ENCODE peak calls at places on chromosomes 12 and 14, in ten cellular contexts. S is dorsolateral prefrontal cortex; I is SW 1271; Y is activated gamma-delta T cell treated with anti-CD3 and anti-CD28 coated beads, Interleukin-2, amount 50 U/mL, for 16 hours; H is G401; W is AG04449; U is NCI-H1105 treated with DMSO at 0.1 percent for 48 hours; X is posterior cingulate gyrus; R is left colon; D is CD8-positive, alpha-beta memory T cell. B is an unnamed sample.

GRCh38 chr14:93054006-93054405 is 61.7 kb downstream of the ITPK1 start:
- DNase-seq in S (no peak), I (no peak), Y (no peak), H (no peak), W (no peak), U (no peak), X (no peak), R (peak), D (no peak), B (no peak)

GRCh38 chr14:50067723-50068495 is 48.5 kb downstream of the VCPKMT start:
- DNase-seq in S (no peak), I (no peak), Y (no peak), H (no peak), W (peak), U (no peak), X (no peak), R (peak), D (no peak), B (no peak)

GRCh38 chr12:121964813-121965643 is 46.6 kb downstream of the CFAP251 start:
- DNase-seq in S (no peak), I (no peak), Y (no peak), H (no peak), W (peak), U (no peak), X (no peak), R (no peak), D (no peak), B (no peak)

GRCh38 chr14:70073924-70074566 is 114.7 kb downstream of the SLC8A3 start:
- DNase-seq in S (peak), I (peak), Y (no peak), H (peak), W (no peak), U (peak), X (peak), R (peak), D (no peak), B (peak)

GRCh38 chr12:65977384-65977783 is 153.1 kb downstream of the HMGA2 start:
- DNase-seq in S (no peak), I (no peak), Y (no peak), H (no peak), W (no peak), U (no peak), X (no peak), R (no peak), D (no peak), B (no peak)

GRCh38 chr12:22321018-22321605 is 13.4 kb downstream of the ST8SIA1 start:
- DNase-seq in S (no peak), I (no peak), Y (no peak), H (no peak), W (no peak), U (no peak), X (peak), R (no peak), D (no peak), B (no peak)

GRCh38 chr14:69873877-69874780 is 5.1 kb upstream of the SMOC1 start:
- DNase-seq in S (no peak), I (no peak), Y (no peak), H (no peak), W (peak), U (no peak), X (no peak), R (no peak), D (no peak), B (no peak)

GRCh38 chr12:117072736-117073475 is 26.3 kb downstream of the TESC start:
- DNase-seq in S (no peak), I (no peak), Y (no peak), H (no peak), W (no peak), U (no peak), X (peak), R (no peak), D (no peak), B (no peak)

GRCh38 chr12:75923964-75924666 is 107.5 kb downstream of the PHLDA1 start:
- DNase-seq in S (no peak), I (no peak), Y (no peak), H (no peak), W (no peak), U (no peak), X (no peak), R (no peak), D (no peak), B (no peak)

GRCh38 chr12:113766880-113767878 is 198.9 kb downstream of the RBM19 start:
- DNase-seq in S (no peak), I (peak), Y (no peak), H (peak), W (peak), U (no peak), X (no peak), R (no peak), D (no peak), B (no peak)

GRCh38 chr14:101495284-101495683 is 66.0 kb upstream of the DIO3 start:
- DNase-seq in S (no peak), I (no peak), Y (no peak), H (no peak), W (no peak), U (no peak), X (peak), R (no peak), D (no peak), B (no peak)

GRCh38 chr12:76554411-76555225 is 5.0 kb downstream of the OSBPL8 start:
- DNase-seq in S (no peak), I (no peak), Y (no peak), H (no peak), W (no peak), U (no peak), X (no peak), R (no peak), D (no peak), B (no peak)

GRCh38 chr12:89880695-89881350 is 172.2 kb upstream of the ATP2B1 start:
- DNase-seq in S (no peak), I (no peak), Y (peak), H (no peak), W (no peak), U (no peak), X (no peak), R (no peak), D (peak), B (no peak)

GRCh38 chr14:105891221-105891602 is 364.8 kb downstream of the TMEM121 start:
- DNase-seq in S (peak), I (no peak), Y (no peak), H (no peak), W (no peak), U (no peak), X (peak), R (no peak), D (no peak), B (no peak)

GRCh38 chr14:55645845-55646832 is 66.1 kb downstream of the KTN1 start:
- DNase-seq in S (no peak), I (no peak), Y (no peak), H (no peak), W (no peak), U (no peak), X (no peak), R (no peak), D (no peak), B (no peak)

GRCh38 chr14:86652512-86652911 is 1122.6 kb downstream of the FLRT2 start:
- DNase-seq in S (no peak), I (no peak), Y (no peak), H (no peak), W (no peak), U (no peak), X (no peak), R (no peak), D (no peak), B (no peak)

GRCh38 chr12:50224026-50224692 is 57.0 kb upstream of the CERS5 start:
- DNase-seq in S (no peak), I (peak), Y (peak), H (peak), W (no peak), U (peak), X (no peak), R (no peak), D (no peak), B (no peak)

GRCh38 chr12:115203661-115204060 is 519.7 kb upstream of the TBX3 start:
- DNase-seq in S (no peak), I (no peak), Y (no peak), H (no peak), W (no peak), U (no peak), X (no peak), R (no peak), D (no peak), B (no peak)

GRCh38 chr14:73059326-73059725 is 992 bp downstream of the RBM25 start:
- DNase-seq in S (no peak), I (peak), Y (no peak), H (peak), W (no peak), U (peak), X (no peak), R (no peak), D (no peak), B (no peak)

GRCh38 chr12:10364839-10365681 is 24.8 kb downstream of the KLRK1 start:
- DNase-seq in S (peak), I (peak), Y (no peak), H (peak), W (no peak), U (peak), X (peak), R (peak), D (peak), B (peak)

GRCh38 chr14:22230517-22230916 is 358.5 kb downstream of the DAD1 start:
- DNase-seq in S (no peak), I (no peak), Y (no peak), H (no peak), W (no peak), U (no peak), X (no peak), R (no peak), D (no peak), B (no peak)

GRCh38 chr12:5512585-5512970 is 80.7 kb downstream of the NTF3 start:
- DNase-seq in S (no peak), I (no peak), Y (no peak), H (no peak), W (no peak), U (no peak), X (no peak), R (no peak), D (no peak), B (no peak)

GRCh38 chr12:28068467-28068866 is 95.9 kb upstream of the PTHLH start:
- DNase-seq in S (no peak), I (no peak), Y (no peak), H (no peak), W (no peak), U (no peak), X (no peak), R (no peak), D (no peak), B (no peak)

GRCh38 chr14:34218866-34219265 is 243.2 kb downstream of the SPTSSA start:
- DNase-seq in S (no peak), I (no peak), Y (no peak), H (no peak), W (no peak), U (no peak), X (no peak), R (no peak), D (no peak), B (no peak)

B was measured in endothelial cell.